ENCODE peak calls at places on chromosomes 1 and 21, in eight cellular contexts. V is psoas muscle, B is adrenal gland, I is mesenchymal stem cell, G is spleen, X is neuronal stem cell, Z is thyroid gland, P is endodermal cell. R is an unnamed sample. For H3K36me3 and H3K9me3, the result is how much of the 10 kb centered on the place peaks cover.

GRCh38 chr1:110540891-110541685 is 22.1 kb upstream of the KCNA10 start:
- DNase-seq in V (no peak), B (no peak), I (no peak), G (no peak), X (no peak), Z (no peak), P (no peak), R (no peak)

GRCh38 chr1:204354579-204354978 is 5.2 kb downstream of the PLEKHA6 start:
- DNase-seq in V (no peak), B (no peak), I (no peak), G (no peak), X (no peak), Z (no peak), P (no peak), R (no peak)

GRCh38 chr1:209485167-209485566 is 98.3 kb upstream of the CAMK1G start:
- DNase-seq in V (no peak), B (peak), I (peak), G (no peak), X (no peak), Z (peak), P (no peak), R (no peak)

GRCh38 chr1:51750218-51750617 is 128.3 kb downstream of the NRDC start:
- DNase-seq in V (no peak), B (no peak), I (peak), G (no peak), X (no peak), Z (no peak), P (no peak), R (no peak)

GRCh38 chr1:184669400-184669799 is 85.3 kb downstream of the EDEM3 start:
- DNase-seq in V (no peak), B (no peak), I (no peak), G (no peak), X (no peak), Z (no peak), P (no peak), R (peak)

GRCh38 chr1:1540015-1540816 is at the start of gene TMEM240:
- DNase-seq in V (peak), B (peak), I (peak), G (no peak), X (peak), Z (peak), P (peak), R (no peak)

GRCh38 chr21:33541105-33541711 is 709 bp downstream of the GART start:
- DNase-seq in V (no peak), B (no peak), I (peak), G (no peak), X (no peak), Z (no peak), P (peak), R (peak)

GRCh38 chr1:17875882-17876280 is 120.7 kb downstream of the ACTL8 start:
- DNase-seq in V (no peak), B (no peak), I (peak), G (peak), X (no peak), Z (no peak), P (peak), R (no peak)

GRCh38 chr1:89887270-89887669 is 66.4 kb downstream of the LRRC8D start:
- DNase-seq in V (no peak), B (no peak), I (no peak), G (no peak), X (no peak), Z (no peak), P (no peak), R (no peak)

GRCh38 chr1:163897401-163898169 is 575.8 kb downstream of the NUF2 start:
- DNase-seq in V (peak), B (no peak), I (no peak), G (no peak), X (no peak), Z (peak), P (no peak), R (no peak)

GRCh38 chr1:29249951-29250581 is 13.7 kb downstream of the PTPRU start:
- DNase-seq in V (no peak), B (no peak), I (no peak), G (peak), X (no peak), Z (no peak), P (peak), R (no peak)

GRCh38 chr1:193190096-193190744 is 3.8 kb upstream of the B3GALT2 start:
- DNase-seq in V (no peak), B (no peak), I (peak), G (no peak), X (no peak), Z (no peak), P (no peak), R (peak)

GRCh38 chr21:44089001-44089911 is 17.9 kb upstream of the PWP2 start:
- DNase-seq in V (no peak), B (peak), I (no peak), G (peak), X (no peak), Z (no peak), P (no peak), R (no peak)

GRCh38 chr1:35726814-35727433 is 8.2 kb upstream of the C1orf216 start:
- DNase-seq in V (peak), B (peak), I (peak), G (no peak), X (no peak), Z (peak), P (peak), R (peak)

GRCh38 chr1:30513396-30514136 is 209.8 kb downstream of the MATN1 start:
- DNase-seq in V (no peak), B (no peak), I (no peak), G (peak), X (no peak), Z (no peak), P (peak), R (no peak)

GRCh38 chr21:30567617-30568016 is 6.5 kb upstream of the KRTAP19-7 start:
- DNase-seq in V (no peak), B (no peak), I (no peak), G (no peak), X (no peak), Z (no peak), P (no peak), R (no peak)

DNA sequence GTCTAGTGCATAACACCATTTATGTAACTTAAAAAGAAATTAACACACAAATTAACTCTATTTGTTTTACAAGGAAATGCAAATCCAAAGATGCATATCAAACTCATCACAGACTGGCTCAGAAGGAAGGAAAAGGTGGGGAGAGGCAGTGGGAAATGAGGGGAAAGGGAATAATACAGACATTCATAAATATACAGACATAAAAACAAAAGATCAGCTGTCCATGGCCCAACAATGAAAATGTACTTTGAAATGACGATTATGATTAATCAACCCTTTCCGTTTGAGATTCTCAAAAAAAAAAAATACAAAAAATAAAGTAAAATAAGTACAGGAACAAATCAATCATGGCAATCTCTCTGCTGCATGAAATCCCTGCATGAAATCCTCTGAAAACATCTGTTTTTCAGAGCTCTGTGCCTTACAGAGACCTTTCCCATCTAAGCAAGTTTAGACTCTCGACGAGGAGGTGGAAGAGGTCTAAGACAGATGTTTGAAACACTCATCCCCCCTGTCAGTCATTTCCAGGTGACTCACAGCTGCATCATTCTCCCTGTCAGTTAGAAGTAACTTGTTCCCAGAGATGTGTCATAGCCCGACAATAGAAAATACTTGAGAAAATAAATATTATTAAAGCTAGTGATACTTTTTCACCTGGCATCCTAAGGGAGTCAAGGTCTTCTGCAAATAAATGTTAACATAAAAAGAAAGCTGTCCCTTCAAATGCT is 41.4 kb upstream of the SEC16B start:
- DNase-seq in V (no peak), B (no peak), I (peak), G (no peak), X (no peak), Z (no peak), P (no peak), R (no peak)
- H3K4me3 ChIP-seq in V (no peak), B (no peak), I (no peak), G (no peak), X (no peak), Z (no peak), P (no peak), R (no peak)

GRCh38 chr1:40411843-40412242 is 38.3 kb downstream of the SMAP2 start:
- DNase-seq in V (no peak), B (no peak), I (no peak), G (no peak), X (no peak), Z (no peak), P (no peak), R (no peak)

GRCh38 chr1:40411294-40411693 is 37.8 kb downstream of the SMAP2 start:
- DNase-seq in V (no peak), B (no peak), I (no peak), G (no peak), X (no peak), Z (no peak), P (no peak), R (no peak)

GRCh38 chr1:40416709-40417108 is 33.6 kb upstream of the ZFP69B start:
- DNase-seq in V (no peak), B (no peak), I (no peak), G (no peak), X (no peak), Z (no peak), P (no peak), R (no peak)

GRCh38 chr1:40413527-40414252 is 36.6 kb upstream of the ZFP69B start:
- DNase-seq in V (no peak), B (no peak), I (no peak), G (no peak), X (no peak), Z (no peak), P (no peak), R (no peak)

DNA sequence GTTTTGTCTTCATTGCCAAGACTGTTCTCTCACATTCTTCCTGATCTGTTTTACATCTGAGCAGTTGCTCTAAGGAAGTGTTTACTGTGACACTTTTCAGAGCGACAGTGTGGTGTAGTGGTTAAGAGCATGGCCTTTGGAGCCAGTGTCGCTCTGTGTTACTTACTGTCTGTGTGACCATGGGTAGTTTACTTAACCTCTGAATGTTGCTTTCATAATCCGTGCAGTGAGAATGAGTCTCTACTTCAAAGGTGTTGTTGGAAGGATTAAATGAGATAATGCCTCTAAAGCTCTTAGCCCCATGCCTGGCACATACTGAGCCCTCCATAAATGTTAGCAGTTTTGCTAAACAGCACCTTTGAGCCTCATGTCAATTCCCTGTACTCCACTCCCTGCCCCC is 35.9 kb upstream of the ZFP69B start:
- DNase-seq in V (no peak), B (no peak), I (no peak), G (no peak), X (no peak), Z (no peak), P (no peak), R (no peak)
- H3K36me3 ChIP-seq in V (half or more), B (under half), I (half or more), G (under half), X (under half), Z (under half), P (half or more), R (under half)

GRCh38 chr1:15678578-15678977 is 5.5 kb upstream of the PLEKHM2 start:
- DNase-seq in V (no peak), B (no peak), I (peak), G (no peak), X (no peak), Z (no peak), P (peak), R (no peak)
- H3K9me3 ChIP-seq in V (under half), B (under half), I (under half), G (under half), X (under half), Z (under half), P (under half), R (under half)

GRCh38 chr1:156498447-156499193 is 2.0 kb downstream of the MEF2D start:
- DNase-seq in V (peak), B (peak), I (peak), G (peak), X (no peak), Z (peak), P (peak), R (no peak)

GRCh38 chr1:156495401-156496140 is 5.0 kb downstream of the MEF2D start:
- DNase-seq in V (peak), B (peak), I (no peak), G (peak), X (no peak), Z (no peak), P (no peak), R (no peak)

GRCh38 chr1:156496211-156496761 is 4.3 kb downstream of the MEF2D start:
- DNase-seq in V (no peak), B (peak), I (no peak), G (peak), X (no peak), Z (no peak), P (peak), R (no peak)

GRCh38 chr1:156497743-156498446 is 2.7 kb downstream of the MEF2D start:
- DNase-seq in V (no peak), B (peak), I (no peak), G (peak), X (no peak), Z (peak), P (no peak), R (no peak)

DNA sequence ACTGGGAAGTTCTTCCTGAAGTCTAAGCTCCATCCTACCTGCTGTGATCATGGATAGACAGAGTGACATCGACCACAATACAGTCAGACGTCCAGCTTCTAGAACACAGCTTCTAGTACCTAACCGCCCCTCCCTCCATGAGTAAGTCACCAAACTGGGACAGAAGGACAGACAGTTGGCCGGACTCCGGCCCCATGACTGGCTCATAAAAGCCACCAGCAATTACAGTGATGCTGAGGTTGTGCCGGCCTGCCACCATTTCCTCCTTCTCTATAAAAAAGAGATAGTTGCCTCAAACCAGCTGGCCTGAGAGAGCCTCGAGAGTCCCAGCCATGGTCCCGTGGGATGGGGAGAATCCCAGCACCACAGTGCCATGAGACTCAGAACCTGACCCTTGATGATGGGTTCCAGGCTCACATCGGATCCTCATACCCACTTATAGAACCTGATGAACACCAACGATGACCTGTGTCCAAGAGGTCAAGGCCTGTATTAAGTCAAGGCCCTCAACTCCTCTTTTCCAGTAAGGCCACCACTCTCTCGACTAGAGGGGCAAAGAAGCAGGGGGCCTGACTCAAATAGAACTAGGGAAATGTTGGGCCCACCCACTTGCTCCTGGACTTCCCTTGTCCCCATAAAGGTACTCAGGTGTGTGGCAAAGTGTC is 3.4 kb downstream of the MEF2D start:
- DNase-seq in V (peak), B (peak), I (no peak), G (peak), X (no peak), Z (no peak), P (no peak), R (no peak)
- H3K4me3 ChIP-seq in V (peak), B (no peak), I (no peak), G (peak), X (no peak), Z (no peak), P (no peak), R (no peak)

DNA sequence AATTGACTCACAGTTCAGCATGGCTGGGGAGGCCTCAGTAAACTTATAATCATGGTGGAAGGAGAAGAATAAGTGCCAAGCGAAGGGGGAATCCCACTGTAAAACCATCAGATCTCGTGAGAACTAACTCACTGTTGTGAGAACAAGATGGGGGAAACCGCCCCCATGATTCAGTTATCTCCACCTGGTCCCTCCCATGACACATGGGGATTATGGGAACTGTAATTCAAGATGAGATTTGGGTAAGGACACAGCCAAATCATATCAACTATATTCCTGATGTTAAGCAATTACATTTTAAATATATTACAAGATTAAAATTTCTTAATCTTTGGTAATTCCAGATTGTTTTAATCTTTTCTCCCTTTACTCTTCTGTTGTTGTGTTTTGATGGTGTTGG is 55.2 kb downstream of the FNBP1L start:
- DNase-seq in V (no peak), B (no peak), I (no peak), G (no peak), X (no peak), Z (no peak), P (no peak), R (no peak)
- H3K36me3 ChIP-seq in V (under half), B (under half), I (under half), G (under half), X (under half), Z (under half), P (half or more), R (under half)

GRCh38 chr1:10880063-10880462 is 83.6 kb upstream of the CASZ1 start:
- DNase-seq in V (no peak), B (no peak), I (no peak), G (no peak), X (no peak), Z (no peak), P (no peak), R (no peak)
- H3K9me3 ChIP-seq in V (under half), B (under half), I (under half), G (under half), X (under half), Z (under half), P (under half), R (under half)

R was measured in HAP-1.